ENCODE peak calls at places on chromosome 20, in six cellular contexts. S is SK-N-SH, W is astrocyte, V is mesendoderm, X is endodermal cell, E is MM.1S. I is an unnamed sample.

GRCh38 chr20:41173161-41173721 is 35.9 kb downstream of the PLCG1 start:
- DNase-seq in V (peak), S (peak), X (peak), E (peak), W (peak), I (peak)

GRCh38 chr20:63248835-63249591 is 5.2 kb downstream of the NKAIN4 start:
- DNase-seq in W (no peak), V (no peak), E (no peak), X (no peak), S (no peak), I (no peak)

GRCh38 chr20:16712541-16712947 is 17.3 kb upstream of the SNRPB2 start:
- DNase-seq in S (no peak), V (no peak), E (no peak), X (no peak), W (no peak), I (no peak)

GRCh38 chr20:951384-952169 is 35.4 kb upstream of the ANGPT4 start:
- DNase-seq in E (no peak), S (no peak), W (no peak), V (no peak), X (no peak), I (peak)

GRCh38 chr20:363319-364078 is 16.6 kb downstream of the NRSN2 start:
- DNase-seq in V (no peak), S (no peak), W (no peak), E (no peak), X (peak), I (no peak)

GRCh38 chr20:12455152-12455551 is 537.5 kb downstream of the BTBD3 start:
- DNase-seq in S (no peak), W (no peak), E (no peak), V (no peak), X (no peak), I (no peak)

GRCh38 chr20:24780648-24781047 is 168.4 kb upstream of the CST7 start:
- DNase-seq in E (peak), X (peak), S (no peak), W (no peak), V (no peak), I (no peak)

GRCh38 chr20:15236812-15237211 is 899.4 kb upstream of the FLRT3 start:
- DNase-seq in E (peak), W (peak), S (peak), X (peak), V (peak), I (peak)

GRCh38 chr20:41571006-41571405 is 47.2 kb downstream of the CHD6 start:
- DNase-seq in S (no peak), E (no peak), W (no peak), X (no peak), V (no peak), I (no peak)

GRCh38 chr20:33815671-33816070 is 4.5 kb downstream of the CHMP4B start:
- DNase-seq in V (no peak), W (no peak), S (no peak), E (no peak), X (no peak), I (no peak)

GRCh38 chr20:25209911-25210310 is 14.4 kb downstream of the ENTPD6 start:
- DNase-seq in V (no peak), X (no peak), E (no peak), W (no peak), S (no peak), I (no peak)

GRCh38 chr20:63738687-63739128 is 868 bp upstream of the SLC2A4RG start:
- DNase-seq in V (peak), S (peak), E (peak), X (peak), W (no peak), I (peak)

GRCh38 chr20:60055740-60056139 is 97.5 kb downstream of the CDH26 start:
- DNase-seq in W (no peak), E (no peak), X (peak), S (no peak), V (no peak), I (no peak)

GRCh38 chr20:41224281-41224680 is 86.9 kb downstream of the PLCG1 start:
- DNase-seq in X (no peak), V (no peak), E (no peak), S (no peak), W (no peak), I (no peak)

DNA sequence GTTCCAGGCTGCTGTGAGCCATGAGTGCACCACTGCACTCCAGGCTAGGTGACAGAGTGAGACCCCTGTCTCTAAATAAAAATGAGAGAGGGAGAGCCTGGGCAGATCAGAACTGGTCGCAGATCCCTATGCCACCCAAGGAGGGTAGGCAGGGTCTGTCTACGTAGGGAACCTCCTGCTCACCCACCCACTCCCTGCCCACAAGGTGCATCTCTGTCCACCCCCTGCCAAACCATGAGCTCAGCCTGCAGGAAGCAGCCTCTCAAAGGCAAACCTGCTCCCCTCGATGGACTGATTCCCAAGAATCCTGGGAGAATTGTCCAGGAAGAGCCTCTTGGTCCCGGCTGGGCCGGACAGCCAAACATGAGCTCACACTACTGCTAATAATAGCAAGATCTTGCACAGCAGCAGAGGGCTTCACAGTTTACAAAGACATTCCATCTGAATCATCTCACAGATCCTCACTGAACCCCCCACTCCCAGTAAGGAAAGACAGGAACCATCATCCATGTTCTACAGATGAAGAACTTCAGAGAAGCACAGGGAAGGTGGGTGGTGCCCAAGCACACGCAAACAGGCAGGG is 27.8 kb upstream of the TLDC2 start:
- DNase-seq in X (peak), E (no peak), S (no peak), V (no peak), W (peak), I (no peak)
- H3K9ac ChIP-seq in X (no peak), E (no peak), S (peak), V (no peak), W (peak), I (no peak)

GRCh38 chr20:22459754-22460153 is 124.6 kb downstream of the FOXA2 start:
- DNase-seq in S (no peak), V (no peak), E (no peak), X (no peak), W (no peak), I (no peak)
- H3K9ac ChIP-seq in S (no peak), V (no peak), E (no peak), X (no peak), W (no peak), I (no peak)

GRCh38 chr20:2468581-2469407 is 1.8 kb downstream of the SNRPB start:
- DNase-seq in V (no peak), W (no peak), X (no peak), E (peak), S (no peak), I (no peak)
- H3K9ac ChIP-seq in V (peak), W (peak), X (peak), E (peak), S (peak), I (peak)

GRCh38 chr20:51650685-51651134 is 108.2 kb upstream of the NFATC2 start:
- DNase-seq in V (peak), S (no peak), W (peak), E (no peak), X (peak), I (peak)
- H3K9ac ChIP-seq in V (no peak), S (no peak), W (no peak), E (no peak), X (no peak), I (no peak)

GRCh38 chr20:19114410-19114809 is 98.0 kb upstream of the SLC24A3 start:
- DNase-seq in E (no peak), X (no peak), W (no peak), V (no peak), S (no peak), I (no peak)
- H3K9ac ChIP-seq in E (no peak), X (no peak), W (no peak), V (no peak), S (no peak), I (no peak)

GRCh38 chr20:46089076-46089337 is 755 bp downstream of the NCOA5 start:
- DNase-seq in V (no peak), E (no peak), X (no peak), W (peak), S (no peak), I (peak)

GRCh38 chr20:46084805-46085792 is 4.7 kb downstream of the NCOA5 start:
- DNase-seq in S (no peak), X (no peak), E (no peak), W (peak), V (peak), I (no peak)

GRCh38 chr20:46088409-46089075 is 1.2 kb downstream of the NCOA5 start:
- DNase-seq in W (peak), V (no peak), X (no peak), E (peak), S (no peak), I (peak)

GRCh38 chr20:46089338-46090094 is at the start of gene NCOA5:
- DNase-seq in E (peak), W (peak), X (peak), S (peak), V (peak), I (peak)

DNA sequence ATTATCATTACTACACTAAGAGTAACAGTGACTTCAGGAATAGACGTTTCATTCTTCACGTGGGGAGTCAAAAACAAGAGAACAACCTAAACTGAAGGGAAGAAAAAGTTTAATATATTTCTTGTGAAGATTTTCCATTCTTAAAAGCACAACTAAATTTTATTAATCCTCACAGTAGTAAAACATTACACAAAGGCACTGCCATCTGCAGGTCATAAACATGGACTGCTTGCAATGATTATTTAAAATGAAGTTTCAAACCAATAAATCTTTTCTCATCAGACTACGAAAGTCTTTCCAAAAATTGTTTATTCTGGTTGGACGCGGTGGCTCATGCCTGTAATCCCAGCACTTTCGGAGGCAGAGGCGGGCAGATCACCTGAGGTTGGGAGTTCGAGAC is 2.6 kb downstream of the NCOA5 start:
- DNase-seq in W (no peak), E (no peak), V (no peak), X (no peak), S (no peak), I (no peak)
- H3K9ac ChIP-seq in W (no peak), E (no peak), V (no peak), X (no peak), S (no peak), I (no peak)

GRCh38 chr20:50560867-50561266 is 50.7 kb downstream of the PTPN1 start:
- DNase-seq in V (no peak), S (no peak), E (no peak), X (no peak), W (no peak), I (no peak)

GRCh38 chr20:50558483-50558925 is 48.3 kb downstream of the PTPN1 start:
- DNase-seq in E (no peak), S (no peak), W (peak), X (no peak), V (peak), I (peak)

GRCh38 chr20:50561379-50562078 is 51.3 kb downstream of the PTPN1 start:
- DNase-seq in E (no peak), S (no peak), X (no peak), W (peak), V (peak), I (peak)

GRCh38 chr20:50559149-50559548 is 49.0 kb downstream of the PTPN1 start:
- DNase-seq in S (no peak), X (no peak), V (no peak), W (no peak), E (no peak), I (no peak)

DNA sequence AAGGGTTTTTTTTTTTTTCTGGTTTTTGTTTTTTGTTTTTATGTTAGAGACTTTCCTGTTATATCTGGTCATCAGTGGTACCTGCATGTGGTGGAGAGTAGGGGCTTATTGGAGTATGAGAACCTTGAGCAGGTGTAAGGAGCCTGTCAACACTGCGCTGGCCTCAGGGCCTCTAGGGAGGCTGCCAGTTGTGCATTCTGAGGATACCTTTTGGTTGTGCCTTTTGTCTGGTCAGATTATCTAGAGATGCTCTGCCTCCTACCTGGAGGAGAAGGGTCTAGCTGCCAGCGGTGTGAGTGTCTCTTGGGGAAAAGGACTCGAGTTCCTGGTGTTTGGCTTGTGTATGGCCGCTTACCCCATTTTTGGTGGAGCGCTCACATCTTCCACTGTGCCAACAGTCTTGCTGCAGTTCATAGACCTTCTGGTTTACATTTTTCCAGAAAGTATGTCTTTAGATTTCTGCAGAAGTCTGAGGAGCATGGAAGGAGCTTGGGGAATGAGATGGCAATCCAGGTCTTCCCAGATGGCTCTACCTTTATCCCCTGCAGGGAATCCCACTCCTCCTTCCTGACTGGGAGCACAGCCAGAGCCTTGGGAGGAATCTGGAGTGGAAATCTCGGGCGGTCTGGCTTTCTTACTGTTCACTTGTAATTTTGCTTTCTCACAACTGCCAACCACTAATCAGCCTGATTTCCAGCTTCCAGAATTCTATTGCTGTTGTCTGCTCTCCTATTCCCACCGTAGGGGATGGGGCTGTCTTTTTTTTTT is 49.9 kb downstream of the PTPN1 start:
- DNase-seq in S (no peak), X (no peak), W (no peak), V (no peak), E (no peak), I (peak)
- H3K9ac ChIP-seq in S (no peak), X (no peak), W (peak), V (no peak), E (no peak), I (no peak)

GRCh38 chr20:19975901-19976300 is 41.3 kb upstream of the NAA20 start:
- DNase-seq in W (peak), S (no peak), E (no peak), X (no peak), V (no peak), I (no peak)
- H3K9ac ChIP-seq in W (peak), S (peak), E (no peak), X (no peak), V (no peak), I (peak)

DNA sequence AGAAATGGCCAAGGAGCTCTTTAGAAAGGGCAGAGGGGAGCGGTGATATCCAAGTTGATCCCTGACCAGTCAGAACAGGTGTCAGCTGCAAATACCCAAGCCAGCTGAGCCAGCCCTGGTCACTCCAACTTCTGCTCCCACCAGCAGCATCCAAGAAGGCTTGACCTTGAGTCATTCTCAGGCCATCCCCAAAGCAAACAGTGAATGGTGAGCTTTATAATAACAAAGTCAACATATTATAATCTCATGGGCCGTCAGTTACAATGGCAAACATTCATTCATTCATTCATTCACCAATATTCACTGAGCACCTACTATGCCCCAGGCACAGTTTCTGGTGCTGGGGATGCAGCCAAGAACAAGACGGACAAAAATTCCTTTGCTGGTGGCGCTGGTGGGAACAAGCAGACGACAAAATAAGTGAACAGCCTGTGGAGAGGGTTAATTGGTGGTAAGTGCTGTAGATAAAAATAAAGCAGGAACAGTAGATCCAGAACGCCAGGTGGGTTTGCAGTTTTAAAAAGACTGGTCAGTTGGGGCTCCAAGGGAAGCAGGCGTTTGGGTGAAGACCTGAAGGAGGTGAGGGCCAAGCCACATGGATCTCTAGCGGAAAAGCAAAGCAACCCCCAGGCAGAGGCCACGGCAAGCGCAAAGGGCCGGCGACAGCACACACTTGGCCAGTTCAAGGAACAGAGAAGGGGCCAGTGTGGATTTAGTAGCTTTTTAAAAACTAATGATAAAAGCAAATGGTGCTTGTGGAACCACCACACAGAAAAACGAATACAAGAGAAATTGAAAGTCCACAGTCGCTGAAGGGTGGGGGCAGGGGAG is 131.8 kb upstream of the PTPN1 start:
- DNase-seq in E (no peak), W (no peak), S (no peak), V (no peak), X (no peak), I (no peak)
- H3K9ac ChIP-seq in E (no peak), W (no peak), S (no peak), V (no peak), X (no peak), I (no peak)

DNA sequence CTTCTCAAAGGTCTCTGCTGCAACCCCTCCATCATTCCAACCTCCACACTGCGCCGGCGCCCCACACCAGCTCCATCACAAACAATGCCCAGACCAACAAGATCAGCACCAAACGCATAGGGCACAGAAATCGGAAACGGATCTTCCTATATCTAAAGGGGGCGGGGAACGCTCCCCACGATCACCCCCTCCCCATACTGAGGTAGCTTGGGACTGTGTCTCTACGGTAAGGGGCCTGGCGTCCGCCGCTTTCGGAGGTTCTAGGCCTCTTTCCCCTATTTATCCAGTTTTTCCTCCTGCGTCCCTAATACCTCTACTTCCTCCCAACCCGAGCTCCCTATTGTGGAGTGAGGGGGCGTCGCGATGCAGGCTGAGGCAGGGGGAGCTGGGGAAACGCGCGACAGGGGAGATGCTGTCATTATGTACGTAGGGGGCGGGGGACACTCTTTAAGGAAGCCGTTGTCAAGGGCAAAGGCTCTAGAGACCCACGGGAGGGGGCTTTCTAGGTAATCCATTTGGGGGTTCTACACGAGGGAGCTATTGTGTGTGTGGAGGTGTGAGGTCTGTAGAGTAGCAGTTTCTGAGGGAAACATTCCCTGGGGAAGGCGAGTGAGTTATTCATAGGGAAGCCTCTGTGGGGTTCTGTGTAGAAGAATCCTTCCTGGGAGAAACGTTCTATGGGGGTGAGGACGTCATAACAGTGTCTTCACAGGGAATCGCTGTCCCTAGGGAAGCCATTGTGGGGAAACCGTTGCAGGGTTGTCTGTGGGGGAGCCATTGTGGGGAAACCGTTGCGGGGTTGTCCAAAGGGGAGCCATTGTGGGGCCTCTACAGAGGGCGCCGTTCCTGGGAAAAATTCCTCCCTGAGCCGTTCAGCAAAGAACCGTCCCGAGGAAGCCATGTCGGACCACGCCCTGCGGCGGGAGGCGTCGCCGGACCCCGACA is 716 bp downstream of the DNAAF9 start:
- DNase-seq in E (no peak), V (peak), S (peak), W (no peak), X (peak), I (peak)
- H3K9ac ChIP-seq in E (no peak), V (peak), S (peak), W (peak), X (peak), I (peak)